ENCODE peak calls at places on chromosomes 11 and 22, in ten cellular contexts. X, F, D, T, Z, M, U, J, L and E are unnamed samples.

GRCh38 chr11:86559311-86559945 is 113.0 kb downstream of the ME3 start:
- DNase-seq in X (no peak), F (no peak), D (no peak), T (no peak), Z (peak; percentile 95), M (peak; percentile 42), U (no peak), J (no peak), L (no peak), E (no peak)

GRCh38 chr11:126484266-126484665 is 128.8 kb downstream of the ST3GAL4 start:
- DNase-seq in X (no peak), F (no peak), D (no peak), T (no peak), Z (no peak), M (no peak), U (no peak), J (peak; percentile 79), L (no peak), E (no peak)

GRCh38 chr22:44407404-44408226 is 90.4 kb downstream of the RTL6 start:
- DNase-seq in X (no peak), F (no peak), D (no peak), T (no peak), Z (no peak), M (peak; percentile 55), U (no peak), J (no peak), L (no peak), E (no peak)

GRCh38 chr11:129023968-129024676 is 81.5 kb upstream of the TP53AIP1 start:
- DNase-seq in X (no peak), F (peak; percentile 3), D (peak; percentile 87), T (no peak), Z (peak; percentile 14), M (no peak), U (no peak), J (no peak), L (no peak), E (no peak)

GRCh38 chr11:102683277-102683676 is 22.3 kb downstream of the MMP27 start:
- DNase-seq in X (no peak), F (no peak), D (no peak), T (no peak), Z (no peak), M (no peak), U (no peak), J (no peak), L (no peak), E (no peak)

GRCh38 chr11:65036931-65037330 is 4.1 kb upstream of the SAC3D1 start:
- DNase-seq in X (no peak), F (peak; percentile 64), D (peak; percentile 41), T (no peak), Z (no peak), M (peak; percentile 83), U (no peak), J (no peak), L (no peak), E (no peak)

GRCh38 chr11:128552783-128553661 is 34.3 kb downstream of the ETS1 start:
- DNase-seq in X (peak; percentile 33), F (peak; percentile 85), D (peak; percentile 37), T (no peak), Z (peak; percentile 88), M (no peak), U (no peak), J (no peak), L (no peak), E (no peak)

GRCh38 chr22:27318516-27318915 is 483.0 kb downstream of the MN1 start:
- DNase-seq in X (no peak), F (no peak), D (peak; percentile 62), T (no peak), Z (peak; percentile 94), M (peak; percentile 57), U (no peak), J (peak; percentile 70), L (no peak), E (no peak)

GRCh38 chr22:20389288-20389687 is 4.7 kb upstream of the ZNF74 start:
- DNase-seq in X (no peak), F (no peak), D (no peak), T (no peak), Z (no peak), M (no peak), U (no peak), J (no peak), L (no peak), E (no peak)

GRCh38 chr11:101582242-101583052 is 1.4 kb downstream of the TRPC6 start:
- DNase-seq in X (no peak), F (no peak), D (no peak), T (no peak), Z (no peak), M (no peak), U (no peak), J (no peak), L (no peak), E (no peak)

GRCh38 chr11:107689317-107690202 is 22.3 kb downstream of the SLN start:
- DNase-seq in X (peak; percentile 71), F (peak; percentile 56), D (peak; percentile 68), T (peak; percentile 2), Z (peak; percentile 81), M (peak; percentile 60), U (peak; percentile 16), J (no peak), L (peak; percentile 47), E (peak; percentile 37)

GRCh38 chr11:108984548-108984947 is 319.7 kb downstream of the DDX10 start:
- DNase-seq in X (no peak), F (no peak), D (no peak), T (no peak), Z (no peak), M (no peak), U (no peak), J (no peak), L (no peak), E (no peak)

GRCh38 chr22:17009640-17010291 is 1.7 kb upstream of the GAB4 start:
- DNase-seq in X (no peak), F (no peak), D (no peak), T (no peak), Z (no peak), M (no peak), U (no peak), J (no peak), L (no peak), E (no peak)

GRCh38 chr11:95968585-95968984 is 44.7 kb upstream of the MTMR2 start:
- DNase-seq in X (no peak), F (no peak), D (no peak), T (no peak), Z (peak; percentile 28), M (no peak), U (no peak), J (no peak), L (no peak), E (peak; percentile 6)

GRCh38 chr11:35111171-35112055 is 27.6 kb upstream of the CD44 start:
- DNase-seq in X (no peak), F (no peak), D (peak; percentile 31), T (no peak), Z (peak; percentile 94), M (peak; percentile 21), U (no peak), J (peak; percentile 63), L (no peak), E (no peak)

GRCh38 chr11:69499216-69499945 is 17.9 kb downstream of the LINC01488 start:
- DNase-seq in X (no peak), F (no peak), D (no peak), T (no peak), Z (peak; percentile 5), M (peak; percentile 28), U (no peak), J (no peak), L (no peak), E (no peak)

GRCh38 chr11:46520971-46521745 is 72.7 kb downstream of the AMBRA1 start:
- DNase-seq in X (no peak), F (peak; percentile 12), D (no peak), T (no peak), Z (peak; percentile 59), M (no peak), U (no peak), J (peak; percentile 31), L (no peak), E (no peak)

GRCh38 chr22:27970596-27971220 is 51.7 kb upstream of the PITPNB start:
- DNase-seq in X (no peak), F (no peak), D (no peak), T (no peak), Z (no peak), M (no peak), U (no peak), J (peak; percentile 18), L (no peak), E (no peak)

GRCh38 chr11:122319011-122319410 is 203.0 kb upstream of the BLID start:
- DNase-seq in X (no peak), F (no peak), D (no peak), T (no peak), Z (no peak), M (no peak), U (no peak), J (peak; percentile 4), L (no peak), E (no peak)

GRCh38 chr22:36432592-36433317 is 45.0 kb upstream of the MYH9 start:
- DNase-seq in X (no peak), F (no peak), D (no peak), T (no peak), Z (peak; percentile 77), M (no peak), U (no peak), J (no peak), L (no peak), E (no peak)

GRCh38 chr11:116703421-116703820 is 69.4 kb downstream of the BUD13 start:
- DNase-seq in X (peak; percentile 45), F (peak; percentile 60), D (no peak), T (no peak), Z (peak; percentile 27), M (no peak), U (no peak), J (no peak), L (no peak), E (peak; percentile 60)

GRCh38 chr11:118605116-118605867 is 2.1 kb upstream of the PHLDB1 start:
- DNase-seq in X (no peak), F (peak; percentile 48), D (peak; percentile 62), T (no peak), Z (peak; percentile 97), M (peak; percentile 77), U (no peak), J (no peak), L (no peak), E (no peak)

GRCh38 chr22:43376765-43377485 is 33.8 kb upstream of the SCUBE1 start:
- DNase-seq in X (no peak), F (no peak), D (peak; percentile 15), T (no peak), Z (peak; percentile 25), M (no peak), U (no peak), J (no peak), L (no peak), E (peak; percentile 46)

GRCh38 chr11:119618208-119618909 is 110.6 kb downstream of the NECTIN1 start:
- DNase-seq in X (no peak), F (peak; percentile 87), D (peak; percentile 24), T (no peak), Z (peak; percentile 25), M (peak; percentile 58), U (no peak), J (no peak), L (no peak), E (no peak)

GRCh38 chr11:112925516-112926310 is 35.5 kb upstream of the NCAM1 start:
- DNase-seq in X (no peak), F (no peak), D (no peak), T (no peak), Z (no peak), M (no peak), U (no peak), J (no peak), L (no peak), E (no peak)

GRCh38 chr22:26890870-26891269 is 233.5 kb downstream of the MIAT start:
- DNase-seq in X (no peak), F (no peak), D (no peak), T (no peak), Z (no peak), M (no peak), U (no peak), J (no peak), L (no peak), E (no peak)

GRCh38 chr11:19704213-19704612 is 8.4 kb upstream of the NAV2 start:
- DNase-seq in X (no peak), F (no peak), D (no peak), T (no peak), Z (no peak), M (no peak), U (no peak), J (no peak), L (no peak), E (no peak)

GRCh38 chr11:72239296-72239848 is 4.6 kb downstream of the PHOX2A start:
- DNase-seq in X (peak; percentile 27), F (no peak), D (peak; percentile 61), T (no peak), Z (peak; percentile 69), M (peak; percentile 80), U (no peak), J (no peak), L (no peak), E (no peak)